ENCODE peak calls at places on chromosomes 16 and 17, in four cellular contexts. M is ACHN, I is GF-D8, T is NCI-H748 treated with DMSO at 0.1 percent for 48 hours. Z is an unnamed sample.

GRCh38 chr17:50057521-50057991 is 1.6 kb downstream of the ITGA3 start:
- DNase-seq in T (no peak), I (no peak), M (no peak), Z (no peak)

GRCh38 chr16:63512910-63513309 is 1476.7 kb upstream of the CDH8 start:
- DNase-seq in I (no peak), M (no peak), T (no peak), Z (no peak)

GRCh38 chr16:24123275-24123674 is 132.9 kb upstream of the CACNG3 start:
- DNase-seq in I (no peak), T (no peak), M (no peak), Z (no peak)

GRCh38 chr17:49067163-49067562 is 65.4 kb upstream of the B4GALNT2 start:
- DNase-seq in M (no peak), I (no peak), T (no peak), Z (no peak)

GRCh38 chr16:4586297-4586696 is 28.4 kb downstream of the UBALD1 start:
- DNase-seq in I (no peak), M (no peak), T (no peak), Z (no peak)

GRCh38 chr16:88920618-88921602 is 54.5 kb upstream of the PABPN1L start:
- DNase-seq in M (no peak), T (no peak), I (peak), Z (peak)

GRCh38 chr16:29810699-29811169 is 1.3 kb upstream of the PRRT2 start:
- DNase-seq in T (no peak), I (no peak), M (no peak), Z (no peak)

GRCh38 chr17:27257031-27257357 is 36.9 kb upstream of the WSB1 start:
- DNase-seq in M (no peak), I (no peak), T (no peak), Z (no peak)

GRCh38 chr17:56909742-56910508 is 3.9 kb downstream of the TRIM25 start:
- DNase-seq in T (no peak), M (no peak), I (no peak), Z (no peak)

GRCh38 chr17:48483471-48484131 is 47.2 kb downstream of the HOXB1 start:
- DNase-seq in T (no peak), I (peak), M (peak), Z (peak)

GRCh38 chr17:35254107-35254802 is 11.4 kb downstream of the SLFN5 start:
- DNase-seq in I (no peak), T (no peak), M (peak), Z (peak)

GRCh38 chr17:21213491-21214014 is 408 bp downstream of the TMEM11 start:
- DNase-seq in T (peak), I (no peak), M (peak), Z (peak)

GRCh38 chr17:81867123-81867951 is 3.8 kb downstream of the ARHGDIA start:
- DNase-seq in M (no peak), I (peak), T (no peak), Z (peak)

GRCh38 chr17:72471296-72471695 is 350.5 kb downstream of the SOX9 start:
- DNase-seq in M (peak), I (no peak), T (no peak), Z (no peak)

GRCh38 chr16:20844054-20844453 is 37.7 kb downstream of the REXO5 start:
- DNase-seq in I (no peak), T (no peak), M (no peak), Z (no peak)

GRCh38 chr16:66474750-66475199 is 47.7 kb downstream of the BEAN1 start:
- DNase-seq in I (peak), T (no peak), M (no peak), Z (no peak)

GRCh38 chr17:8681175-8681949 is 50.8 kb upstream of the MYH10 start:
- DNase-seq in T (no peak), I (no peak), M (no peak), Z (no peak)

GRCh38 chr16:680967-681745 is 946 bp downstream of the STUB1 start:
- DNase-seq in I (peak), M (peak), T (no peak), Z (peak)

GRCh38 chr17:79610151-79610645 is 653 bp downstream of the RBFOX3 start:
- DNase-seq in I (no peak), M (no peak), T (no peak), Z (no peak)

GRCh38 chr16:84111481-84111880 is 5.3 kb downstream of the MBTPS1 start:
- DNase-seq in M (no peak), T (no peak), I (no peak), Z (no peak)

GRCh38 chr16:10305912-10306311 is 79.9 kb upstream of the ATF7IP2 start:
- DNase-seq in T (no peak), I (no peak), M (no peak), Z (no peak)

Z was measured in Calu3.